ENCODE peak calls at places on chromosomes 7 and 10, in four cellular contexts. E is DND-41, G is NCI-H1105, N is putamen. Z is an unnamed sample.

GRCh38 chr7:90629306-90629918 is 33.3 kb downstream of the CDK14 start:
- DNase-seq in E (no peak), G (no peak), N (no peak), Z (peak)

GRCh38 chr7:143490719-143491306 is 13.1 kb downstream of the TAS2R41 start:
- DNase-seq in E (no peak), G (no peak), N (no peak), Z (no peak)

GRCh38 chr10:104209575-104210198 is 22.5 kb downstream of the CFAP43 start:
- DNase-seq in E (peak), G (peak), N (peak), Z (no peak)

GRCh38 chr7:65338346-65338745 is 35.3 kb upstream of the ZNF92 start:
- DNase-seq in E (no peak), G (no peak), N (no peak), Z (no peak)

GRCh38 chr7:66110861-66111260 is 3.8 kb upstream of the CRCP start:
- DNase-seq in E (no peak), G (no peak), N (no peak), Z (no peak)

GRCh38 chr10:66550351-66550750 is 375.5 kb upstream of the LRRTM3 start:
- DNase-seq in E (no peak), G (no peak), N (no peak), Z (no peak)

GRCh38 chr10:29412452-29413004 is 123.7 kb downstream of the LYZL1 start:
- DNase-seq in E (no peak), G (no peak), N (no peak), Z (no peak)

GRCh38 chr10:3538850-3539531 is 246.0 kb downstream of the KLF6 start:
- DNase-seq in E (no peak), G (no peak), N (peak), Z (no peak)

Z was measured in HFF-Myc.